ENCODE peak calls at places on chromosomes 7 and 10, in five cellular contexts. S, X, D, L and A are unnamed samples.

GRCh38 chr10:68154211-68154497 is 44.9 kb downstream of the MYPN start:
- DNase-seq in S (no peak), X (no peak), D (peak), L (peak), A (no peak)

GRCh38 chr10:17009228-17009700 is 120.3 kb downstream of the CUBN start:
- DNase-seq in S (no peak), X (no peak), D (peak), L (peak), A (no peak)

GRCh38 chr7:14115706-14116105 is 126.2 kb upstream of the ETV1 start:
- DNase-seq in S (no peak), X (no peak), D (no peak), L (peak), A (no peak)

GRCh38 chr10:99888623-99889022 is 106.2 kb downstream of the ABCC2 start:
- DNase-seq in S (no peak), X (no peak), D (peak), L (peak), A (no peak)

GRCh38 chr10:93513091-93513490 is 16.7 kb downstream of the CEP55 start:
- DNase-seq in S (no peak), X (no peak), D (no peak), L (no peak), A (no peak)

GRCh38 chr10:72011468-72011867 is 47.3 kb downstream of the CHST3 start:
- DNase-seq in S (no peak), X (no peak), D (no peak), L (no peak), A (no peak)

GRCh38 chr7:16644624-16644986 is 949 bp downstream of the ANKMY2 start:
- DNase-seq in S (peak), X (peak), D (peak), L (peak), A (peak)

GRCh38 chr7:100864263-100864845 is 2.8 kb upstream of the TRIP6 start:
- DNase-seq in S (no peak), X (no peak), D (no peak), L (no peak), A (no peak)

GRCh38 chr10:73159038-73159648 is 8.7 kb downstream of the ECD start:
- DNase-seq in S (no peak), X (peak), D (peak), L (peak), A (no peak)

GRCh38 chr7:66604198-66604597 is 24.5 kb upstream of the KCTD7 start:
- DNase-seq in S (no peak), X (no peak), D (no peak), L (no peak), A (no peak)

GRCh38 chr10:75440271-75440793 is 8.9 kb downstream of the LRMDA start:
- DNase-seq in S (no peak), X (no peak), D (no peak), L (no peak), A (no peak)

GRCh38 chr7:129825005-129825553 is 127.7 kb downstream of the UBE2H start:
- DNase-seq in S (peak), X (no peak), D (no peak), L (no peak), A (no peak)

GRCh38 chr7:21107101-21107500 is 320.4 kb upstream of the SP8 start:
- DNase-seq in S (no peak), X (no peak), D (no peak), L (no peak), A (no peak)

GRCh38 chr10:3192856-3193635 is 20.5 kb upstream of the PITRM1 start:
- DNase-seq in S (no peak), X (peak), D (peak), L (peak), A (no peak)

GRCh38 chr10:88991161-88991899 is 732 bp downstream of the FAS start:
- DNase-seq in S (peak), X (peak), D (peak), L (peak), A (peak)

GRCh38 chr7:79668292-79668691 is 214.8 kb upstream of the MAGI2 start:
- DNase-seq in S (no peak), X (no peak), D (no peak), L (peak), A (no peak)

GRCh38 chr7:55288070-55288824 is 76.9 kb upstream of the LANCL2 start:
- DNase-seq in S (no peak), X (no peak), D (no peak), L (no peak), A (no peak)

GRCh38 chr10:113006656-113007342 is 56.8 kb downstream of the TCF7L2 start:
- DNase-seq in S (no peak), X (no peak), D (no peak), L (no peak), A (no peak)

GRCh38 chr10:124126139-124126538 is 32.7 kb upstream of the CHST15 start:
- DNase-seq in S (no peak), X (no peak), D (no peak), L (no peak), A (no peak)

GRCh38 chr10:132036887-132037675 is 28.7 kb upstream of the JAKMIP3 start:
- DNase-seq in S (no peak), X (no peak), D (no peak), L (no peak), A (no peak)

GRCh38 chr10:74153123-74153522 is 2.1 kb downstream of the ADK start:
- DNase-seq in S (no peak), X (no peak), D (peak), L (peak), A (no peak)

GRCh38 chr10:24931236-24931635 is 21.2 kb downstream of the PRTFDC1 start:
- DNase-seq in S (no peak), X (no peak), D (no peak), L (no peak), A (no peak)

GRCh38 chr10:91587710-91588638 is 44.9 kb downstream of the PPP1R3C start:
- DNase-seq in S (no peak), X (no peak), D (peak), L (peak), A (no peak)

GRCh38 chr7:28173531-28173930 is 7.1 kb downstream of the JAZF1 start:
- DNase-seq in S (no peak), X (no peak), D (no peak), L (no peak), A (no peak)

GRCh38 chr7:30474893-30475292 is 3.7 kb downstream of the NOD1 start:
- DNase-seq in S (peak), X (no peak), D (peak), L (peak), A (no peak)

GRCh38 chr7:121697731-121698396 is 175.1 kb upstream of the PTPRZ1 start:
- DNase-seq in S (no peak), X (no peak), D (no peak), L (no peak), A (no peak)

DNA sequence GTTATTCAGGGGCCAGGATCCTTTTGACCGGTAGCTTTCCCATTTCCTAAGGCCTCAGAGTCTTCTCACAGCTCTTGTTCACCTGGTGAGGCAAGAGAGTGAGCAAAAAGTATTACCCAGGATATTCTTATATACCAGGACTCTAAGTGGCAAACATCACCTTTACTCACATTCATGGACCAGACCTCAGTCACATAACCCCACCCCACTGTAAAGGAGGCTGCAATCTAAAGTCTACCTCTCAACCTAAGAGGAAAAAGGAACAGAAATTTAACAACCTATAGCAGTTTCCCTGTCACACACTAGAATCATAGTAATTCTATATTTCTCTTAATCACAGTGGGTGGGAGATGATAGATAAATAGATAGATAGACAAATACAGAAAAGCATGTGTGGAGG is 176.0 kb upstream of the PTPRZ1 start:
- DNase-seq in S (no peak), X (no peak), D (no peak), L (no peak), A (no peak)
- TF ChIP-seq CTCF in S (no peak), X (no peak), D (no peak), L (no peak), A (no peak)

DNA sequence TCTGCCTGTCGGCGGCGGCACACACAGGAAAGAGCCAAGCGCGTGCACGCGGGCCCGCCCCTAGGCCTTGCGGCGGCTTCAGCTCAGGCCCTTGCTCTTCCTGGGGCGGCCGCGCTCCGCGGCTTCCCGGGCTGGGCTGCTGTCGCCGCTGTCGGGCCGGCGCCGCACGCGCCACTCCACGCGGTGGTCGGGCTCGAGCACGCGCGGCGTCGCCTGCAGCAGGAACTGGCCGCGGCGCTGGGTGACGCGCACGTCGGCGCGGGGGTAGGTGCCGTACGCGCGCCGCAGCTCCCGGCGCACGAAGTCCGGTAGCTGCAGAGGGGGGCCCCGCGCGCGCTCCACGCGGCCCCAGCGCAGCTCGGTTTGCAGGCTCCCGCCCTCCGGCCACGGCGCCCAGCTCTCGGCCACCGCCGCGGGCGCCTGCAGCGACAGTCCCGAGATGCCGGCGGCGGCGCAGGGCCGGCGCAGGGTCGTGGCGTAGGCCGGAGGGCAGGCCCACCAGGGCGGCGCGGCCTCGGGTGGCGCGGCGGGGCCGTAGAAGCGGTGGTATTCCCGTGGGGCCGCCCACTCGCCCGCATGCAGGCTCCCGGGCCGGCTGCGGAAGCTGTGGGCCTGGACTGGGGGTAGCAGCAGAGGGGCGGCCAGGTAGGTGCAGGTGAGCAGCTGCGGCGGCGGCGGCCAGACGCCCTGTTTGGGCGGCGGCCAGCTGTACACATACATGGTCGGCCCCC is 804 bp downstream of the C10orf95 start:
- DNase-seq in S (peak), X (peak), D (peak), L (peak), A (no peak)
- TF ChIP-seq CTCF in S (no peak), X (no peak), D (no peak), L (no peak), A (no peak)

DNA sequence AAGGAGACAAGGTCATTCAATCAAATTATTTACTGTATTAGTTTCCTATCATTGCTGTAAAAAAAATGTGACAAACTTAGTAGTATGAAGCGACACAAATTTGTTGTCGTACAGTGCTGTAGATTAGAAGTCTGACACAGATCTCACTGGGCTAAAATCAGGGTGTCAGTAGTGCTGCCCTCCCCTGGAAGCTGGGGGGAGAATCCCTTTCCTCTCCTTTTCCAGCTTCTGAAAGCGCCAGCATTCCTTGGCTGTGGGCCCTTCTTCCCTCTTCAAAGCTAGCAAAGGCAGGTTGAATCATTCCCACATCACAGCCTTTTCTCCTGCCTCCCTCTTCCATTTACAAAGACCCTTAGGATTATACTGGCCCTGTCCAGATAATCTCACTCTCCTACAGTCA is 28.0 kb downstream of the VPS41 start:
- DNase-seq in S (no peak), X (no peak), D (no peak), L (no peak), A (no peak)
- TF ChIP-seq CTCF in S (no peak), X (no peak), D (no peak), L (no peak), A (no peak)

GRCh38 chr7:83478601-83479000 is 170.3 kb downstream of the SEMA3E start:
- DNase-seq in S (no peak), X (no peak), D (no peak), L (no peak), A (no peak)

GRCh38 chr7:83472376-83472775 is 176.6 kb downstream of the SEMA3E start:
- DNase-seq in S (no peak), X (no peak), D (no peak), L (no peak), A (no peak)

GRCh38 chr7:83469491-83469890 is 179.4 kb downstream of the SEMA3E start:
- DNase-seq in S (no peak), X (no peak), D (no peak), L (no peak), A (no peak)

GRCh38 chr7:83476501-83476900 is 172.4 kb downstream of the SEMA3E start:
- DNase-seq in S (no peak), X (no peak), D (no peak), L (no peak), A (no peak)

GRCh38 chr7:83475403-83475802 is 173.5 kb downstream of the SEMA3E start:
- DNase-seq in S (no peak), X (no peak), D (no peak), L (no peak), A (no peak)
- TF ChIP-seq CTCF in S (no peak), X (no peak), D (no peak), L (no peak), A (no peak)

GRCh38 chr7:95396136-95397032 is at the start of gene PON3:
- DNase-seq in S (peak), X (peak), D (no peak), L (no peak), A (no peak)
- TF ChIP-seq CTCF in S (peak), X (no peak), D (no peak), L (peak), A (no peak)